ENCODE peak calls at places on chromosomes 13 and 19, in five cellular contexts. N is CD4-positive, alpha-beta memory T cell; A is cardiac muscle cell; C is GM20000; Y is neural crest cell. E is an unnamed sample.

GRCh38 chr13:66994097-66994496 is 236.0 kb downstream of the PCDH9 start:
- DNase-seq in C (peak), Y (peak), A (peak), N (no peak), E (peak)

GRCh38 chr13:29458419-29458818 is 137.1 kb downstream of the SLC7A1 start:
- DNase-seq in A (no peak), Y (no peak), C (no peak), N (no peak), E (no peak)

GRCh38 chr13:51770681-51771417 is 33.1 kb downstream of the DHRS12 start:
- DNase-seq in N (no peak), A (no peak), Y (no peak), C (no peak), E (no peak)

GRCh38 chr13:91017031-91017668 is 330.3 kb upstream of the MIR17HG start:
- DNase-seq in C (peak), N (no peak), A (peak), Y (peak), E (peak)

GRCh38 chr13:86409466-86410241 is 610.4 kb upstream of the SLITRK6 start:
- DNase-seq in A (no peak), Y (no peak), N (no peak), C (no peak), E (no peak)

GRCh38 chr13:25391932-25392331 is 20.2 kb downstream of the ATP8A2 start:
- DNase-seq in Y (no peak), C (no peak), A (no peak), N (no peak), E (no peak)

GRCh38 chr13:32284927-32285632 is 30.1 kb downstream of the ZAR1L start:
- DNase-seq in Y (no peak), A (peak), N (no peak), C (no peak), E (peak)

GRCh38 chr13:98187155-98187726 is 10.2 kb upstream of the RNF113B start:
- DNase-seq in Y (no peak), A (no peak), C (no peak), N (no peak), E (no peak)

GRCh38 chr19:5154129-5154798 is 185.4 kb downstream of the KDM4B start:
- DNase-seq in A (peak), C (peak), Y (peak), N (no peak), E (no peak)

GRCh38 chr13:26247608-26248007 is 6.3 kb upstream of the CDK8 start:
- DNase-seq in A (no peak), N (no peak), C (no peak), Y (no peak), E (no peak)

GRCh38 chr19:1232652-1233360 is 5.0 kb downstream of the CBARP start:
- DNase-seq in Y (no peak), N (no peak), A (peak), C (no peak), E (peak)

GRCh38 chr13:114073881-114074551 is 58.4 kb downstream of the RASA3 start:
- DNase-seq in C (no peak), A (no peak), Y (no peak), N (no peak), E (no peak)

GRCh38 chr19:15891434-15891833 is 6.4 kb downstream of the CYP4F2 start:
- DNase-seq in A (no peak), Y (no peak), N (no peak), C (no peak), E (no peak)

GRCh38 chr13:26946675-26947342 is 186.2 kb upstream of the GPR12 start:
- DNase-seq in Y (no peak), C (peak), N (no peak), A (peak), E (peak)

GRCh38 chr19:7395360-7395781 is 46.6 kb downstream of the ARHGEF18 start:
- DNase-seq in N (no peak), A (peak), Y (no peak), C (no peak), E (no peak)

GRCh38 chr13:106473174-106473573 is 62.3 kb downstream of the EFNB2 start:
- DNase-seq in A (no peak), N (no peak), Y (no peak), C (no peak), E (no peak)

GRCh38 chr19:41958367-41959055 is 610 bp downstream of the RABAC1 start:
- DNase-seq in C (peak), A (peak), N (peak), Y (peak), E (peak)

GRCh38 chr13:43266953-43267615 is 243.7 kb downstream of the DNAJC15 start:
- DNase-seq in Y (no peak), N (no peak), A (no peak), C (no peak), E (no peak)

GRCh38 chr13:38366954-38367645 is 17.4 kb downstream of the UFM1 start:
- DNase-seq in C (no peak), N (no peak), Y (no peak), A (peak), E (peak)

E was measured in HT1080.